ENCODE peak calls at places on chromosomes 2 and 18, in five cellular contexts. A, B, J, M and H are unnamed samples.

GRCh38 chr2:113842919-113843736 is 46.8 kb upstream of the ACTR3 start:
- DNase-seq in B (peak), A (no peak), M (peak), J (no peak), H (no peak)

GRCh38 chr2:31402388-31402787 is 12.2 kb downstream of the XDH start:
- DNase-seq in J (no peak), B (no peak), A (no peak), M (no peak), H (no peak)

GRCh38 chr2:219559156-219559915 is 12.0 kb downstream of the OBSL1 start:
- DNase-seq in B (no peak), J (no peak), A (no peak), M (no peak), H (no peak)

GRCh38 chr2:46724107-46724506 is 191.5 kb downstream of the MCFD2 start:
- DNase-seq in J (no peak), A (no peak), M (no peak), B (no peak), H (no peak)

GRCh38 chr2:199862779-199863178 is 11.8 kb upstream of the FTCDNL1 start:
- DNase-seq in M (no peak), J (no peak), B (no peak), A (no peak), H (no peak)

GRCh38 chr2:109644571-109645275 is 30.6 kb downstream of the SOWAHC start:
- DNase-seq in M (peak), B (no peak), J (peak), A (no peak), H (peak)

GRCh38 chr18:46756559-46757201 is at the start of gene ST8SIA5:
- DNase-seq in J (no peak), A (peak), B (no peak), M (no peak), H (peak)

GRCh38 chr2:35989523-35989922 is 366.1 kb upstream of the CRIM1 start:
- DNase-seq in A (no peak), M (no peak), B (no peak), J (peak), H (no peak)

GRCh38 chr2:85133751-85134254 is 611 bp downstream of the TCF7L1 start:
- DNase-seq in J (peak), A (peak), M (peak), B (peak), H (peak)

GRCh38 chr2:98293931-98294687 is 52.1 kb upstream of the CNGA3 start:
- DNase-seq in A (no peak), M (no peak), B (no peak), J (no peak), H (no peak)

GRCh38 chr2:188645982-188646381 is 328.2 kb upstream of the COL3A1 start:
- DNase-seq in A (no peak), M (peak), B (no peak), J (no peak), H (no peak)

GRCh38 chr18:77208969-77209368 is 40.7 kb upstream of the GALR1 start:
- DNase-seq in B (peak), M (peak), A (no peak), J (no peak), H (no peak)

GRCh38 chr18:77207540-77207939 is 42.1 kb upstream of the GALR1 start:
- DNase-seq in B (peak), A (peak), J (peak), M (peak), H (no peak)

GRCh38 chr18:77205769-77206168 is 43.9 kb upstream of the GALR1 start:
- DNase-seq in M (no peak), B (no peak), J (no peak), A (no peak), H (no peak)

GRCh38 chr18:77209587-77209986 is 40.1 kb upstream of the GALR1 start:
- DNase-seq in A (no peak), J (no peak), M (no peak), B (peak), H (no peak)

GRCh38 chr18:77206676-77207370 is 42.8 kb upstream of the GALR1 start:
- DNase-seq in M (peak), J (no peak), B (peak), A (peak), H (no peak)
- TF ChIP-seq CTCF in M (no peak), J (no peak), B (no peak), A (no peak), H (no peak)

GRCh38 chr2:61764035-61764800 is 89.6 kb downstream of the FAM161A start:
- DNase-seq in J (peak), M (peak), A (peak), B (peak), H (peak)

GRCh38 chr2:61762292-61762691 is 91.6 kb downstream of the FAM161A start:
- DNase-seq in A (no peak), M (no peak), J (no peak), B (no peak), H (no peak)

GRCh38 chr2:61759718-61760117 is 94.1 kb downstream of the FAM161A start:
- DNase-seq in A (no peak), B (peak), M (peak), J (no peak), H (no peak)

GRCh38 chr2:61758991-61759390 is 94.9 kb downstream of the FAM161A start:
- DNase-seq in A (no peak), J (peak), B (peak), M (peak), H (no peak)

GRCh38 chr2:61763605-61764034 is 90.2 kb downstream of the FAM161A start:
- DNase-seq in A (peak), B (peak), M (peak), J (peak), H (no peak)
- TF ChIP-seq CTCF in A (no peak), B (no peak), M (peak), J (no peak), H (peak)

GRCh38 chr2:23926289-23926749 is 604 bp downstream of the ATAD2B start:
- DNase-seq in A (peak), J (no peak), B (no peak), M (no peak), H (peak)

GRCh38 chr2:23918837-23919489 is 8.0 kb downstream of the ATAD2B start:
- DNase-seq in M (no peak), B (no peak), A (no peak), J (no peak), H (no peak)

GRCh38 chr2:23926750-23927627 is at the start of gene ATAD2B:
- DNase-seq in B (peak), M (peak), A (peak), J (peak), H (peak)

GRCh38 chr2:23925702-23926288 is 1.1 kb downstream of the ATAD2B start:
- DNase-seq in J (peak), M (peak), A (peak), B (peak), H (no peak)

DNA sequence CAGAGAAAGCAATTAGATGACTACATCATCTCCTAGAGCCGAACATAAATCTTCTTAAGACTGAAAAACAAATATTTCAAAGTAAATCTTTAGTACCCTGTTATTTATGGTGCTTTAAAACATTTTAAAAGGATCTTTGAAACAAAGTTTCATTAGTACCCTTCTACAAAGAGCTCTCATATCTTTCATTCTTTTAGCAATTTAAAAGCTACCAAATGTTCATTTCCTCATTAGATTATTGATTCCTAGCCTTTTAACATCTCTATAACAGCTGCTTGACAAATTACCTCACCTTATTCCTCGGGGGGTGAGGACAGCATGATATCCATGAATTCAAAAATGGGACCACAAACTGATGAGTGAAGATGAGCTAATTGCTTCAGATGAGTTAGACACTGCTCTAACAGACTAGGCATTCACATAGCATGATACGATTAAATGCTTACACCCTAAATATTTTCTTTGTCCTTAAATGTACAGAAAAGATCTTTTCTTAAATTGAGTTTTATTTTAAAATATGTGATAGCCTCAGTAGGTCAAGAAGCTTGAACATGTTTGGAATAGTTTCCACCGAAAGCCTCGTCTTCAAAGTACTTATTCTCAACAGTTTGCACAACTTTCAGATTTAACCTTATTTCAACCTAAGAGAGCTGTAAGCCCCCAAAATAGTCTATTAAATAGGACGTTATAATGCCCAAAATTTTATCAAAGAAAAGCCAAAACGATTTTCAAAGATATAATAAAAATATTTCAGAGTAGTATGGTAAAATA is 2.1 kb downstream of the ATAD2B start:
- DNase-seq in J (no peak), B (no peak), A (no peak), M (no peak), H (no peak)
- TF ChIP-seq CTCF in J (no peak), B (no peak), A (no peak), M (no peak), H (no peak)

DNA sequence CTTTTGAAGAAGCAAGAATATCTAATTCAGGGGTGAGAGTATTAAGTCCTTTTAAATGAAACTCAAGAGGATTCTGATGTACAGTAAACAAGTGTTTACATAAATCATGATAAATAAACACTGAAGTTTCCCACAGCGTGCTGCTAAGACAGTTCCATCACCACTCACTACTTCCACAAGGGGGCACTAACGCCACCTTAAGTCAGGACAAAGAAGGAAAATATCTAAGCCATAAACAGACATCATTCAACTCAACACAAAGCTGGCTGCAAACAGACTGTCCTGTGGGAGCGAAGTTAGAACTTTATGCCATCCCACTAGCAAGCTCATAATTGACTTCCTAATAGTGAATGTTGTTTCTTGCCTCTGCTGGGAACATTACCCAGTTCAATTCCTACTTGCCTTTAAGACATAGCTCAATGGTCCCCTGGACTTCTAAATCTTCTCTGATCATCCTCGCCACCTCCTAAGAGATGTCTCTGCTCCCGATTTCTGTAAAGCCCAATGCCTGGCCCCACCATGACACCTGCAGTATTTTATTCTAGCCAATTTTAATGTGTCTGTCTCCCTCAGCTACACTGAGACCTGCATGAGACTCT is 36.5 kb downstream of the MRPL44 start:
- DNase-seq in A (peak), M (peak), J (peak), B (peak), H (peak)
- TF ChIP-seq CTCF in A (peak), M (peak), J (peak), B (peak), H (peak)

GRCh38 chr2:193861557-193861956 is 1666.8 kb upstream of the TMEFF2 start:
- DNase-seq in M (no peak), A (no peak), J (no peak), B (no peak), H (no peak)
- TF ChIP-seq CTCF in M (no peak), A (no peak), J (no peak), B (no peak), H (peak)

DNA sequence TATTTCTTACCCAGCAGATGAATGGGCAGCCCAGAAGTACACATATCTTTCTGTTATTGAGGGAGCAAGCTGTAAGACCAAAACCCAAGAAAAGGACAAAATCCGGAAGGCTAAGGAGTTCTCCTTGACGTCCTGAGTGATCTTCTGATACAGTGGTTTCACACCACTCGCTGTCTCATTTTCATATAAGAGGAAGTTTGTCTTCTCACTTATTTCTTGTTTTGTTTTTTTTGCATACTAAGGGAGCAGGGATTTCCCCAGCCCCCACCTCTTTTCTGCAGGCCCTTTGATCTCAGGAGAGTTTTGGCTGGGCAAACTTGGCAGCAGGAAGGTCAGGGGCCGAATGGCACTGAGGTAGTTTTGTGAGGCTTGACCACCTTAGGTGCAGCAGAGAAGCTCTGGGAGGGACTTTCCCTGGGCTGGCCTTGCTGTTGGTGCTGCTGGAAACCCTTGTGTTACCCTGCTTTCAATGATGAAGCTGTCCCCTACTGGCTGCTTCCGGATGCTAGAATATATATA is 13.3 kb downstream of the CHRNA1 start:
- DNase-seq in J (no peak), A (no peak), B (no peak), M (no peak), H (no peak)
- TF ChIP-seq CTCF in J (no peak), A (no peak), B (no peak), M (no peak), H (no peak)

DNA sequence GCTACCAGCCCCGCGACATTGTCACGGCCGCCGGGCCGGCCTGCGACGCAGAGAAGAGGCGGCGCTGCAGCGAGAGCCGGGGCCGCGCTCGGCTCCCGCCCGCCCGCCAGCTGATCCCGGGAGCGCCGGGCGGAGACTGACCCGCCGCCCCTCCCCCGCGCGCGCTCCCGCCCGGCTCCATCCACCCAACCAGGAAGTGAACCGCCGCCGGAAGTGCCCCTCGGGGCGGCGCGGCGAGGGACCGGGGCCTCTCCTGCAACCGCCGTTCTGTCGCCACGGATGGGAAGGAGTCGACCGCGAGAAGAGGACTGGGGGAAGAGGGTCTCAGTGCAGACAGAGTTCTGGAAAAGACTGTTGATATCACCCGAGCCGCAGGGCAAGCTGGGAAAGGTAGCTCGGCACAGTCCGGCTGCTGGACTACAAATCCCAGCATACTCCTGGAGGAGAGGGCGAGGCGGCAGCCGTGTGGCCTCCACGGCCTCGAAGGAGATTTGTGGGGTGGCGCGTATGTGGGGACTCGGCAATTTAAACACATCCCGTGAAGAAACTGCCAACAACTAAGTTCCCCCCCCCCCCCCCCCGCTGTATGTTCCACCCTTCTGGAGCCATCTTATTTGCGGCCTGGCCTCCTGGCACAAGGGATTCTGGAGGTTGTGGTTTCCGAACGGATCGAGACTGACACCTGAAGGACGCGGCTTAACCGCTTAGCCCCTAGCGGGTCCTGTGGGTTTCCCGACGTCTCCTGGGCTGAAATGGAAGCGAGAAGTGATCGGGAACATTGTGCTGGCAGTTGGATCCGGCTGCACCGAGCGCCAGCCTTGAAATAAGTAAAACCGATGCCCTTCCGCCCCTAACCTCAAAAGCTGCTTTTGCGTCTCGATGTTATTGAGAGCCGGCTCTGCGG is at the start of gene AAK1:
- DNase-seq in M (peak), B (peak), A (peak), J (peak), H (peak)
- TF ChIP-seq CTCF in M (no peak), B (no peak), A (no peak), J (no peak), H (no peak)